ENCODE peak calls at places on chromosomes 4 and X, in four cellular contexts. N is kidney glomerular epithelial cell, E is ACHN, J is NCI-H2107. M is an unnamed sample.

GRCh38 chr4:102759835-102760644 is 728 bp downstream of the MANBA start:
- DNase-seq in E (peak), J (no peak), N (peak), M (no peak)

GRCh38 chrX:115493015-115493414 is 68.0 kb upstream of the PLS3 start:
- DNase-seq in J (no peak), E (no peak), N (no peak), M (no peak)

GRCh38 chr4:90727938-90728337 is 600.7 kb downstream of the CCSER1 start:
- DNase-seq in N (peak), E (peak), J (no peak), M (peak)

GRCh38 chr4:111475001-111475400 is 670.3 kb upstream of the FAM241A start:
- DNase-seq in E (peak), J (no peak), N (peak), M (no peak)

GRCh38 chrX:154019633-154020499 is at the start of gene IRAK1:
- DNase-seq in N (no peak), J (no peak), E (peak), M (no peak)

GRCh38 chr4:37770016-37770415 is 56.5 kb upstream of the PGM2 start:
- DNase-seq in E (no peak), J (no peak), N (no peak), M (peak)

GRCh38 chrX:8364369-8365141 is 100.1 kb upstream of the VCX3B start:
- DNase-seq in J (peak), N (no peak), E (peak), M (no peak)

GRCh38 chrX:105845661-105846060 is 23.3 kb downstream of the NRK start:
- DNase-seq in N (no peak), E (no peak), J (no peak), M (no peak)

GRCh38 chr4:101065935-101066485 is 281.3 kb downstream of the PPP3CA start:
- DNase-seq in J (no peak), E (no peak), N (peak), M (peak)